ENCODE peak calls at places on chromosomes 1 and 21, in five cellular contexts. P is Panc1, B is Peyer's patch, N is left lung, Z is keratinocyte. X is an unnamed sample.

GRCh38 chr1:77313491-77313890 is 31.7 kb downstream of the AK5 start:
- DNase-seq in P (no peak), B (no peak), N (no peak), Z (no peak), X (no peak)

GRCh38 chr1:234535763-234536515 is 57.0 kb upstream of the TARBP1 start:
- DNase-seq in P (no peak), B (peak), N (peak), Z (no peak), X (peak)

GRCh38 chr1:6822530-6823359 is 37.5 kb downstream of the CAMTA1 start:
- DNase-seq in P (no peak), B (peak), N (no peak), Z (no peak), X (no peak)

GRCh38 chr21:38377165-38378093 is 120.6 kb downstream of the KCNJ15 start:
- DNase-seq in P (no peak), B (no peak), N (no peak), Z (no peak), X (no peak)

GRCh38 chr1:112708002-112708448 is 1.1 kb upstream of the RHOC start:
- DNase-seq in P (no peak), B (no peak), N (no peak), Z (no peak), X (no peak)

GRCh38 chr1:99005142-99005491 is 456 bp upstream of the PLPPR5 start:
- DNase-seq in P (no peak), B (no peak), N (no peak), Z (no peak), X (no peak)

GRCh38 chr1:223123238-223123976 is 19.6 kb downstream of the TLR5 start:
- DNase-seq in P (no peak), B (peak), N (peak), Z (no peak), X (no peak)

GRCh38 chr21:21968810-21969588 is 970.8 kb downstream of the NCAM2 start:
- DNase-seq in P (no peak), B (no peak), N (no peak), Z (no peak), X (no peak)

GRCh38 chr1:1205769-1206375 is 520 bp downstream of the TNFRSF18 start:
- DNase-seq in P (no peak), B (no peak), N (no peak), Z (no peak), X (no peak)

GRCh38 chr1:29123871-29124365 is at the start of gene TMEM200B:
- DNase-seq in P (no peak), B (peak), N (no peak), Z (no peak), X (no peak)

GRCh38 chr1:94038511-94038910 is 82.4 kb downstream of the ABCA4 start:
- DNase-seq in P (no peak), B (no peak), N (no peak), Z (no peak), X (no peak)

GRCh38 chr1:31904339-31905092 is 33.7 kb downstream of the PTP4A2 start:
- DNase-seq in P (no peak), B (no peak), N (peak), Z (no peak), X (no peak)

GRCh38 chr1:19310720-19311502 is 1.0 kb downstream of the AKR7A2 start:
- DNase-seq in P (no peak), B (no peak), N (no peak), Z (no peak), X (no peak)

GRCh38 chr1:82124987-82125638 is 324.4 kb downstream of the ADGRL2 start:
- DNase-seq in P (no peak), B (no peak), N (no peak), Z (no peak), X (no peak)

DNA sequence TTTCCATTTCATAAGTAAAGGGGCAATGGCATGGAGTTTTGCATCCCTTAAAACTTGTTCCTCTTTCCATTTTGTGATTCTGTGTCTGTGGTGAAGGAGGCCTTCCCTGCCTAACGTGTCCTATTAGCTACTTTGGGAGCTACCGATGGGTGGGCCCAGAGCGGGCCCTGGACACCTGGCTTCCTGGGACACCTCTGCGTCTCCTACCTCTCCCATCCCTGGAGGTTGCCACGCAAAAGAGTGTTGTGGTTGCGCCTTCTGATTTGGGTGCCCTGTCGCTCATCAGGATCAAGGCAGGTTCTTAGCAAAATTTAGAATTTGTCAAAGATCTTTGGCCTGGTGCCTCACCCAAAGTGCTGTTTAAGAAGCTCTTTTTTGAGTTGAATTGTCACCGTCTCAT is 116.4 kb upstream of the CACNA1E start:
- DNase-seq in P (no peak), B (no peak), N (no peak), Z (no peak), X (no peak)
- H3K27ac ChIP-seq in P (no peak), B (no peak), N (no peak), Z (no peak), X (no peak)

GRCh38 chr21:46220847-46221246 is 7.7 kb downstream of the LSS start:
- DNase-seq in P (no peak), B (peak), N (no peak), Z (no peak), X (no peak)

GRCh38 chr21:46218906-46219590 is 9.5 kb downstream of the LSS start:
- DNase-seq in P (no peak), B (peak), N (no peak), Z (no peak), X (no peak)

GRCh38 chr21:46219591-46220239 is 8.9 kb downstream of the LSS start:
- DNase-seq in P (no peak), B (peak), N (no peak), Z (no peak), X (no peak)

GRCh38 chr21:46221664-46222435 is 6.7 kb downstream of the LSS start:
- DNase-seq in P (no peak), B (peak), N (no peak), Z (no peak), X (no peak)

DNA sequence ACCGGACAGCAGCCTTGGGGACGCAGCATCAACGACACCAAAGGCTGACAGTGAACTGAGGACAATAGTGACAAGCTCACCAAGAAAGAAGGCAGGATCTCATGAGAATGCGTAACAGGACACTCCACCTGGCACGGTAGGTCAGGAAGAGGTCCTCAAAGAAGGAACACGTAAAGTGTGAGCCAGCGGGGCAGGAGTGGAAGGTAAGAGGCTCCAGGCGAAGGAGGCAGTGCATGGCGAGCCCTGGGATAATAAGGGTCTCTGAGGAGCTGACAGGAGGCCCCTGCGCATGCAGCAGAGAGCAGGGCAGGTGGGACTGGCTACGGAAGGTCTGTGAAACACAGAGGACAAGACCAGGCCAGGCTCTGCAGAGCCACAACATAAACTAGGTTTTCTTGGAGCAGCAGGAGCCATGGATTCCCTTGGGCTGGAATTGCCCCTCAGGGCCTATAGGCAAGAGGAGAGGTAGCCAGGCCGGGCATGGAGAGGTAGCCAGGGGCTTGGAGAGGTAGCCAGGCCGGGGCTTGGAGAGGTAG is 8.2 kb downstream of the LSS start:
- DNase-seq in P (no peak), B (no peak), N (no peak), Z (no peak), X (no peak)
- H3K4me3 ChIP-seq in P (no peak), B (no peak), N (no peak), Z (no peak), X (no peak)

DNA sequence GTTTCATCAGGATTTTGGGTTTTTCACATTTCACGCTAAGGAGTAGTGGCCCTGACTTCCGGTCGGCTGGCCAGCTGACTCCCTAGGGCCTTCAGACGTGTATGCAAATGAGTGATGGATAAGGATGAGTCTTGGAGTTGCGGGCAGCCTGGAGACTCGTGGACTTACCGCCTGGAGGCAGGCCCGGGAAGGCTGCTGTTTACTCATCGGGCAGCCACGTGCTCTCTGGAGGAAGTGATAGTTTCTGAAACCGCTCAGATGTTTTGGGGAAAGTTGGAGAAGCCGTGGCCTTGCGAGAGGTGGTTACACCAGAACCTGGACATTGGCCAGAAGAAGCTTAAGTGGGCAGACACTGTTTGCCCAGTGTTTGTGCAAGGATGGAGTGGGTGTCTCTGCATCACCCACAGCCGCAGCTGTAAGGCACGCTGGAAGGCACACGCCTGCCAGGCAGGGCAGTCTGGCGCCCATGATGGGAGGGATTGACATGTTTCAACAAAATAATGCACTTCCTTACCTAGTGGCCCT is 23.1 kb upstream of the TNFRSF1B start:
- DNase-seq in P (no peak), B (peak), N (peak), Z (no peak), X (peak)
- H3K27ac ChIP-seq in P (peak), B (peak), N (peak), Z (no peak), X (peak)

DNA sequence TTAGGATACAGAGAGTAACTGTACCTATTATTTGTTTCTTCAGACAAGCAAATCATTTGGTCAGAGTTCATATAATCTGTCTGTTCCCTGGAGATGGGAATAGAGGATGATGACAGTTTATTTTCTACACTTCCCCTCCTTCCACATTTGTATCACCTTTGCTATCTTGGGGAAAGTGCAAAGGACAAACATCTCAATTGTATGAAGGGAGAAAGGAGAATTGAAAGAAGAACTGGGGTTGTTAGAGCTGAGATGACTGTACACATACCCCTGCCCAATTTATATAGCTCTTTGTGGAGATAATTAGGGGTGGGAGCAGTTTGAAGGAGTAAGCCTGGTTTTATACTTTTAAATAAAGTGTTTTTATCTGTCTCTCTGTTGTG is 14.0 kb downstream of the POLR3GL start:
- DNase-seq in P (no peak), B (no peak), N (no peak), Z (no peak), X (no peak)
- H3K4me3 ChIP-seq in P (no peak), B (peak), N (peak), Z (no peak), X (peak)

GRCh38 chr1:12475947-12476346 is 142.1 kb downstream of the DHRS3 start:
- DNase-seq in P (no peak), B (no peak), N (no peak), Z (no peak), X (no peak)

GRCh38 chr1:12475158-12475934 is 142.7 kb downstream of the DHRS3 start:
- DNase-seq in P (no peak), B (no peak), N (no peak), Z (no peak), X (no peak)

GRCh38 chr1:12478612-12478985 is 139.4 kb downstream of the DHRS3 start:
- DNase-seq in P (no peak), B (peak), N (no peak), Z (no peak), X (no peak)

GRCh38 chr1:12477936-12478611 is 139.9 kb downstream of the DHRS3 start:
- DNase-seq in P (peak), B (peak), N (peak), Z (peak), X (peak)

GRCh38 chr1:12477301-12477700 is 140.7 kb downstream of the DHRS3 start:
- DNase-seq in P (no peak), B (no peak), N (no peak), Z (no peak), X (peak)
- H3K27ac ChIP-seq in P (peak), B (peak), N (peak), Z (no peak), X (peak)